ENCODE peak calls at places on chromosomes 6 and 20, in eight cellular contexts. L is osteoblast, Z is Peyer's patch, F is psoas muscle, E is aorta, W is AG04450, D is fibroblast of lung, C is heart right ventricle. K is an unnamed sample.

GRCh38 chr6:23173231-23173630 is 603.9 kb downstream of the HDGFL1 start:
- DNase-seq in W (no peak), F (no peak), E (no peak), Z (no peak), L (no peak), D (no peak), C (no peak), K (no peak)

GRCh38 chr6:33061987-33062386 is 11.5 kb downstream of the HLA-DPA1 start:
- DNase-seq in F (no peak), D (peak), Z (peak), E (no peak), L (no peak), W (no peak), C (no peak), K (no peak)

GRCh38 chr20:19981091-19981490 is 36.1 kb upstream of the NAA20 start:
- DNase-seq in E (no peak), D (peak), W (no peak), Z (no peak), C (no peak), L (no peak), F (no peak), K (no peak)

GRCh38 chr20:20546402-20546801 is 166.0 kb downstream of the RALGAPA2 start:
- DNase-seq in C (no peak), Z (no peak), W (no peak), D (no peak), L (no peak), F (no peak), E (no peak), K (no peak)

GRCh38 chr6:150651808-150652473 is 52.3 kb downstream of the PLEKHG1 start:
- DNase-seq in Z (no peak), C (no peak), F (no peak), E (no peak), W (no peak), L (no peak), D (peak), K (no peak)

GRCh38 chr6:131062245-131063027 is 609 bp downstream of the EPB41L2 start:
- DNase-seq in F (peak), W (no peak), E (peak), L (peak), Z (no peak), D (no peak), C (no peak), K (peak)

GRCh38 chr6:52724041-52724405 is 39.3 kb downstream of the GSTA2 start:
- DNase-seq in W (peak), C (no peak), Z (no peak), F (no peak), L (peak), D (peak), E (no peak), K (no peak)

GRCh38 chr6:40755749-40756452 is 168.7 kb upstream of the LRFN2 start:
- DNase-seq in Z (no peak), D (no peak), C (no peak), W (no peak), E (no peak), L (no peak), F (no peak), K (no peak)

GRCh38 chr20:36467076-36467999 is 74.0 kb upstream of the MYL9 start:
- DNase-seq in C (peak), Z (peak), W (no peak), L (peak), E (peak), F (peak), D (peak), K (peak)

GRCh38 chr6:16430661-16431089 is 192.3 kb downstream of the GMPR start:
- DNase-seq in E (no peak), L (peak), C (no peak), W (peak), F (no peak), D (peak), Z (no peak), K (no peak)

GRCh38 chr6:87929843-87930288 is 117.8 kb upstream of the SPACA1 start:
- DNase-seq in F (peak), L (peak), C (peak), Z (peak), E (peak), D (peak), W (peak), K (peak)

GRCh38 chr6:134738486-134738885 is 211.4 kb downstream of the ALDH8A1 start:
- DNase-seq in W (no peak), Z (no peak), D (no peak), F (no peak), L (no peak), C (no peak), E (no peak), K (no peak)

GRCh38 chr6:157381631-157382621 is 936 bp downstream of the ZDHHC14 start:
- DNase-seq in Z (peak), E (peak), D (peak), C (peak), F (peak), L (peak), W (peak), K (peak)

GRCh38 chr6:68108243-68108835 is 526.7 kb upstream of the ADGRB3 start:
- DNase-seq in Z (no peak), D (peak), L (no peak), C (no peak), W (peak), F (no peak), E (no peak), K (no peak)

GRCh38 chr6:16130932-16131387 is 2.1 kb downstream of the MYLIP start:
- DNase-seq in C (no peak), F (no peak), W (peak), L (peak), D (peak), Z (peak), E (no peak), K (peak)

GRCh38 chr20:3168829-3169590 is 4.3 kb downstream of the LZTS3 start:
- DNase-seq in W (no peak), L (peak), F (no peak), D (no peak), Z (no peak), C (no peak), E (peak), K (no peak)

GRCh38 chr6:10347561-10348327 is 67.1 kb downstream of the TFAP2A start:
- DNase-seq in W (no peak), E (no peak), Z (no peak), F (no peak), C (no peak), D (no peak), L (no peak), K (no peak)

GRCh38 chr6:285030-285771 is 7.1 kb upstream of the DUSP22 start:
- DNase-seq in F (no peak), D (no peak), E (no peak), L (no peak), Z (no peak), C (no peak), W (no peak), K (no peak)

GRCh38 chr6:156909212-156910010 is 132.2 kb downstream of the ARID1B start:
- DNase-seq in Z (no peak), C (no peak), D (no peak), L (peak), E (no peak), F (no peak), W (no peak), K (no peak)

DNA sequence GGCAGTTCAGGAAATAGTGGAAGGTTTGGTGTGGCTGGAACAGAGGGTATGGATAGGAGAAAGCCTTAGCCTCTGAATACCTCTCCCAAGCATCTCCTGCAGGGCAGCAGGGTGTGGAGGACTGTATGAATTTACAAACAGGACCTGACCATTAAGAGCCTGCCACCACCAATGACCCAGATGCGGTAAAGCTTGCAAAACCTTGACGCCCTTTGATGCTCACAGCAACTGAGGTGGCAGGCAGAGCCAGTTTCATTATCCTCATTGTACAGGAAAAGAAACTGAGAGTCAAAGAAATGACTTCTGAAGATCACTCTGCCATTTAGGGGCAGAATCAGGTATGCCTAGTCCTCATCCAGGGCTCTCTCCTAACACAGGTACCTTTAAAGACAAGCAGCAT is 2.4 kb downstream of the HM13 start:
- DNase-seq in L (no peak), W (no peak), D (no peak), Z (no peak), E (no peak), F (no peak), C (no peak), K (no peak)
- H3K27ac ChIP-seq in L (no peak), W (no peak), D (peak), Z (no peak), E (no peak), F (peak), C (no peak), K (no peak)

GRCh38 chr20:33846291-33846916 is 35.3 kb downstream of the CHMP4B start:
- DNase-seq in C (no peak), F (no peak), E (no peak), D (peak), L (no peak), Z (no peak), W (no peak), K (no peak)

GRCh38 chr20:33840759-33841438 is 29.8 kb downstream of the CHMP4B start:
- DNase-seq in E (no peak), Z (no peak), L (no peak), C (no peak), F (no peak), D (no peak), W (no peak), K (no peak)

GRCh38 chr20:33841439-33841799 is 30.3 kb downstream of the CHMP4B start:
- DNase-seq in L (no peak), F (no peak), W (no peak), Z (no peak), C (no peak), D (no peak), E (no peak), K (no peak)

GRCh38 chr20:33842346-33842745 is 31.2 kb downstream of the CHMP4B start:
- DNase-seq in C (no peak), F (no peak), W (no peak), Z (no peak), D (no peak), E (no peak), L (no peak), K (no peak)

DNA sequence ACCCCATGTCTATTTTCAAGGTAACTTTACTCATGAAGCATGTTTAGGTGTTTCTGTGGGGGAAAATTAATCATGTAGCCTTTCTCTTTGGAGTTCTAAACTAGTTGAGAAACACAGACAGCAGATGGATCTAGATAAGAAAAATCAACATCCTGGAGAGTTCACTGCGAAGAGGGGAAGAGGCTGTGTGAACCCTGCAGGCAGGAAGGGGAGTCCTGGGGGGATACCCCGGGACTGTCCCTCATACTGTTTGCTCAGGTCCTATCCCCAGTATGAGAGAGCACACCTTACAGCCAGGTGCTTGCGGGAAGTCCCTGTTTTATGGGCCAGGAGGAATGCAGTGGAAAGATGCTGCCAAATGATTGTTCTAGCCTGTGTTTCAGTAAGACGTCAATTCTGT is 32.7 kb downstream of the CHMP4B start:
- DNase-seq in E (no peak), W (no peak), D (no peak), Z (no peak), C (no peak), L (no peak), F (no peak), K (no peak)
- H3K27ac ChIP-seq in E (no peak), W (no peak), D (no peak), Z (no peak), C (peak), L (no peak), F (no peak), K (no peak)

DNA sequence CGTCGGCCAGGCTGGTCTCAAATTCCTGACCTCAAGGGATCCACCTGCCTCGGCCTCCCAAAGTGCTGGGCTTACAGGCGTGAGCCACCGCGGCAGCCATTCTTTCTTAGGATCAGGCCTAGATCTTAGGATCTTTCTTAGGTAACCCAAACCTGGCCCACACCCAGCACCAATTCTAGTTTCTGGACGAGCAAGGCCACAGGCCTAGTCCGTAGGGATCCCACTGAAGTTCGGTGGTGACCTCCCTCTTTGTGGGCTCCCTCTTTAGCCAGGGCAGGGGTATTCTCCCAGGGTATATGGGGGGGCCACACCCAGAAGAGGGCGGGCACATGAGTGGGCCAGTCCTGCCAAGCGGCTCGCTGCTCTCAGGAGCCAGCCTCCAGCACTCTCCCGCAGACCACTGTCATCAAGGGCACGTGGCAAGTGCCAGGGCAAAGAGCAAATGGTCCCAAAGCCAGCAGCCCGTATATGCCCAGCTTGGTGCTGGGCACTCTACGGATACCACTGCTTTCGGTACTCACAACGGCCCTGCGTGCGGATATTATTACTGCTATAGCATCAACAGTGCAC is 6.5 kb downstream of the PXDC1 start:
- DNase-seq in E (peak), C (no peak), W (no peak), D (no peak), L (no peak), F (no peak), Z (no peak), K (no peak)
- H3K27ac ChIP-seq in E (peak), C (peak), W (no peak), D (no peak), L (peak), F (peak), Z (no peak), K (no peak)

GRCh38 chr6:112877134-112878100 is 530.3 kb downstream of the RFPL4B start:
- DNase-seq in E (no peak), L (peak), D (peak), C (no peak), W (peak), F (no peak), Z (no peak), K (no peak)
- H3K27ac ChIP-seq in E (no peak), L (peak), D (peak), C (peak), W (peak), F (no peak), Z (no peak), K (no peak)

DNA sequence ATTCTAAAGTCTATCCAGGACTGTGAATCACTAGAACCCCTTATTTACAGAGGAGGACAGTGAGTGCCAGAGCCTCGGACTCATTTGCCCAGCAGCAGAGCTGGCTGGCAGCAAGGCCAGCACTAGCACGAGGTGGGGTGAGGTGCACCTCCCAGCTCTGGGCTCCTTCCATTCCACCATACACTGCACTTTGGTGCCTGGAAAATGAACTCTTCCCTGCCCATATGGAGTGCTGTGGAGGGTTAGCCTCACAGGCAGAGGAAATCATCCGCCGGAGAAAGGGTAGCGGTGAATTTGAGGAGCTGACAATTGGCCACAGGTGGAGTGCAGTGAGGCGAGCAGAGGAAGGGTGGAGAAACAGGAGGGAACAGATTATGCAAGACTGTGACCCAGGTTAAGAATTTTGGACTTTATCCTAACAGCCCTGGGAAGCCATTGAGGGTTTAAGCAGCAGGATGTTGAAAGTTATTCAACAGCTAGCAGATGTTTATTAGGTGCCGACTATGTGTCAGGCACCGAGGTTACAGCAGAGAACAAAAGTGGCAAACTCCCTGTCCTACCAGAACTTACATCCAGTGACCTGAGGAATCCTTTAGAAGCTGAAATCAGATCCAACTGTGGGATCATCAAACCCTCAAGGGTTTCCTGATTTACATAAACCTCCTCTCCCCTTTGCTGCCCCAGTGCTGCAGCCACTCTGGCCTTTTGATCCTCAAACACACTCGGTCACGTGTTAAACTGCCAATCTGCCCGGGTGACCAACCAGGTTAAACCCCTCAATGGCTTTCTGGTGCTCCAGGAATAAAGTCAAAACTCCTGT is 6.2 kb downstream of the TRIM26 start:
- DNase-seq in Z (no peak), E (no peak), C (no peak), F (no peak), D (peak), W (no peak), L (peak), K (no peak)
- H3K27ac ChIP-seq in Z (peak), E (no peak), C (peak), F (peak), D (no peak), W (peak), L (peak), K (no peak)

GRCh38 chr20:61846074-61846473 is 219.6 kb downstream of the TAF4 start:
- DNase-seq in L (peak), C (no peak), E (peak), Z (no peak), D (no peak), F (no peak), W (no peak), K (no peak)

GRCh38 chr20:61846741-61847419 is 218.8 kb downstream of the TAF4 start:
- DNase-seq in L (peak), E (peak), D (no peak), Z (no peak), W (no peak), F (no peak), C (no peak), K (no peak)

GRCh38 chr20:61845276-61845675 is 220.4 kb downstream of the TAF4 start:
- DNase-seq in Z (no peak), W (no peak), L (peak), C (no peak), E (peak), F (no peak), D (no peak), K (no peak)

GRCh38 chr20:61842011-61842410 is 223.7 kb downstream of the TAF4 start:
- DNase-seq in F (no peak), L (peak), E (peak), C (no peak), Z (no peak), W (no peak), D (no peak), K (no peak)

DNA sequence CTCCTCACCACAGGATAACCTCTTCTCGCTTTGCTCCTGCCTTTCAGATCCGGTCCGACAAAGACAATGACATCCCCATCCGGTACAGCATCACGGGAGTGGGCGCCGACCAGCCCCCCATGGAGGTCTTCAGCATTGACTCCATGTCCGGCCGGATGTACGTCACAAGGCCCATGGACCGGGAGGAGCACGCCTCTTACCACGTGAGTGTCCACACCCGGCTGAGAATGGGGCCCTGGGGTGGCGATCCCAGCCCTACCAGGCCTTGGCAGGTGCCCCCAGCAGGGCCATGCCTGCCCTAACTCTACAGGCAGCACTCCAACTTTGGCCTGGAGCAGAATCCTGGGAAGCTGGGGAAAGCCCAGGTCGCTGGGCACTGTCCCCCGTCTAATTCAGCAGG is 221.1 kb downstream of the TAF4 start:
- DNase-seq in Z (no peak), C (no peak), E (peak), W (no peak), L (peak), F (no peak), D (no peak), K (no peak)
- H3K27ac ChIP-seq in Z (no peak), C (no peak), E (no peak), W (no peak), L (no peak), F (no peak), D (no peak), K (no peak)

GRCh38 chr20:46965477-46965876 is 70.8 kb downstream of the EYA2 start:
- DNase-seq in Z (no peak), W (no peak), D (no peak), F (no peak), C (no peak), E (no peak), L (no peak), K (no peak)
- H3K27ac ChIP-seq in Z (no peak), W (no peak), D (no peak), F (no peak), C (no peak), E (no peak), L (no peak), K (no peak)

DNA sequence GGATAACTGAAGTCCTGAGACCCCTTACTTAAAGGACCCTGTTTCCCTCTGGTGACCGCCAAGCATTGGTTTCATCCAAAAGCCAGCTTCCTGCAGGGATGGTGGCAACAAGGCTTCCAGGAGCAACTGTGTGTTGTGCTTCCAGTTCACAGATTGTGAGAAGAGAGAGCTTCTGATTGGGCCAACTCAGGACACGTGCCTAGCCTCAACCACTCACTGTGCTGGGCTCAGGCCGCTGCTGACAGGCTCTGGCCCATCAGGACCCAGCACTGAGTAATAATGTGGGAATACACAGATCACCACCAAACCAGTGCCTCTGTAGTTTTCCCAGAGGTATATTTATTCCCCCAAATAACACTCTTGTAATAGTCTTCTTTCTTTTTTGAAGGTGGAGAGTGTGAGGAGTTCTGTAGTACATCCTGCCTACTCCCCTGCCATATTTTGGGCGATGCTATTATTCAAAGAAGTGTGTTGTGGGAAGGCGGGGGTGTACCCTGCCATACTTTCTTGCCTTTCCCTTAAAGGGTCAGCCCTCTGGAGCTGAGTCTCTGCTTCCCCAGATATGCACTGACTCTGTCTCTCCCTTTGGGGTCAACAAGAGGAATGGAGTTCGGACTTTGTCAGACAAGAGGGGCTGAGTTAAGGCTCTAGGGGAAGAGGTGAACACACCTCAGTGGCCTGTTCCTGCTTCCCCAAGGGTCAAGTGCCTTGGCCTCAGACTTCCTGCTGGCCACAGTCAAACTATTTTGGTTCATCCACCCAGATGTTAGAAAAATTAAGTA is 23.2 kb downstream of the PPP1R16B start:
- DNase-seq in L (no peak), C (no peak), W (no peak), E (no peak), F (no peak), D (no peak), Z (no peak), K (no peak)
- H3K27ac ChIP-seq in L (no peak), C (peak), W (no peak), E (no peak), F (no peak), D (no peak), Z (no peak), K (peak)

GRCh38 chr6:55545791-55546190 is 33.2 kb downstream of the HMGCLL1 start:
- DNase-seq in W (no peak), L (no peak), F (no peak), C (no peak), Z (no peak), D (no peak), E (no peak), K (no peak)

GRCh38 chr6:55541024-55541423 is 38.0 kb downstream of the HMGCLL1 start:
- DNase-seq in F (no peak), Z (no peak), C (no peak), E (no peak), D (no peak), W (no peak), L (peak), K (no peak)

GRCh38 chr6:55543633-55544309 is 35.2 kb downstream of the HMGCLL1 start:
- DNase-seq in D (no peak), C (no peak), W (no peak), F (no peak), L (no peak), E (no peak), Z (no peak), K (no peak)
- H3K27ac ChIP-seq in D (no peak), C (no peak), W (no peak), F (no peak), L (no peak), E (no peak), Z (no peak), K (no peak)

K was measured in CD4-positive, alpha-beta T cell.